ENCODE peak calls at places on chromosome 9, in eight cellular contexts. One of them, this sample, is unnamed.
A peak's percentile ranks its signal among the peaks of the same experiment; 100 is the strongest.

GRCh38 chr9:129828969-129829368 is 5.0 kb upstream of the TOR1A start:
- DNase-seq in suprapubic skin: no peak
- DNase-seq in K562: no peak
- DNase-seq in transverse colon: no peak
- DNase-seq in H1: no peak
- DNase-seq in SK-N-SH: no peak
- DNase-seq in tibial nerve: no peak
- DNase-seq in A549: no peak
- DNase-seq in this sample: no peak

GRCh38 chr9:14846871-14847311 is 63.3 kb downstream of the FREM1 start:
- DNase-seq in suprapubic skin: no peak
- DNase-seq in K562: peak; percentile 58
- DNase-seq in transverse colon: peak; percentile 56
- DNase-seq in H1: peak; percentile 93
- DNase-seq in SK-N-SH: peak; percentile 75
- DNase-seq in tibial nerve: peak; percentile 20
- DNase-seq in A549: peak; percentile 44
- DNase-seq in this sample: no peak

GRCh38 chr9:110125207-110125751 is 82.7 kb downstream of the C9orf152 start:
- DNase-seq in suprapubic skin: peak; percentile 75
- DNase-seq in K562: no peak
- DNase-seq in transverse colon: peak; percentile 93
- DNase-seq in H1: peak; percentile 69
- DNase-seq in SK-N-SH: no peak
- DNase-seq in tibial nerve: peak; percentile 79
- DNase-seq in A549: peak; percentile 94
- DNase-seq in this sample: peak; percentile 97

GRCh38 chr9:30289435-30289834 is 2095.0 kb upstream of the ACO1 start:
- DNase-seq in suprapubic skin: no peak
- DNase-seq in K562: no peak
- DNase-seq in transverse colon: no peak
- DNase-seq in H1: no peak
- DNase-seq in SK-N-SH: no peak
- DNase-seq in tibial nerve: no peak
- DNase-seq in A549: no peak
- DNase-seq in this sample: no peak

GRCh38 chr9:16092627-16093091 is 539.8 kb downstream of the CCDC171 start:
- DNase-seq in suprapubic skin: no peak
- DNase-seq in K562: no peak
- DNase-seq in transverse colon: no peak
- DNase-seq in H1: no peak
- DNase-seq in SK-N-SH: no peak
- DNase-seq in tibial nerve: peak; percentile 37
- DNase-seq in A549: no peak
- DNase-seq in this sample: peak; percentile 79

GRCh38 chr9:110213413-110214044 is 5.6 kb upstream of the C9orf152 start:
- DNase-seq in suprapubic skin: no peak
- DNase-seq in K562: no peak
- DNase-seq in transverse colon: no peak
- DNase-seq in H1: no peak
- DNase-seq in SK-N-SH: no peak
- DNase-seq in tibial nerve: no peak
- DNase-seq in A549: no peak
- DNase-seq in this sample: no peak

GRCh38 chr9:35470894-35471293 is 19.0 kb upstream of the RUSC2 start:
- DNase-seq in suprapubic skin: no peak
- DNase-seq in K562: no peak
- DNase-seq in transverse colon: no peak
- DNase-seq in H1: no peak
- DNase-seq in SK-N-SH: no peak
- DNase-seq in tibial nerve: peak; percentile 52
- DNase-seq in A549: peak; percentile 75
- DNase-seq in this sample: no peak

GRCh38 chr9:95078516-95078915 is 239.0 kb downstream of the FANCC start:
- DNase-seq in suprapubic skin: peak; percentile 53
- DNase-seq in K562: no peak
- DNase-seq in transverse colon: no peak
- DNase-seq in H1: no peak
- DNase-seq in SK-N-SH: no peak
- DNase-seq in tibial nerve: no peak
- DNase-seq in A549: no peak
- DNase-seq in this sample: no peak

GRCh38 chr9:92501671-92502393 is 19.5 kb upstream of the ASPN start:
- DNase-seq in suprapubic skin: no peak
- DNase-seq in K562: peak; percentile 41
- DNase-seq in transverse colon: peak; percentile 26
- DNase-seq in H1: no peak
- DNase-seq in SK-N-SH: peak; percentile 37
- DNase-seq in tibial nerve: no peak
- DNase-seq in A549: peak; percentile 65
- DNase-seq in this sample: no peak

GRCh38 chr9:100352201-100352726 is 478 bp downstream of the TEX10 start:
- DNase-seq in suprapubic skin: peak; percentile 65
- DNase-seq in K562: peak; percentile 72
- DNase-seq in transverse colon: peak; percentile 24
- DNase-seq in H1: no peak
- DNase-seq in SK-N-SH: no peak
- DNase-seq in tibial nerve: peak; percentile 15
- DNase-seq in A549: no peak
- DNase-seq in this sample: no peak
- TF ChIP-seq EP300 in suprapubic skin: no peak
- TF ChIP-seq EP300 in K562: no peak
- TF ChIP-seq EP300 in transverse colon: no peak
- TF ChIP-seq EP300 in H1: no peak
- TF ChIP-seq EP300 in SK-N-SH: no peak
- TF ChIP-seq EP300 in tibial nerve: no peak
- TF ChIP-seq EP300 in A549: no peak
- TF ChIP-seq EP300 in this sample: no peak

DNA sequence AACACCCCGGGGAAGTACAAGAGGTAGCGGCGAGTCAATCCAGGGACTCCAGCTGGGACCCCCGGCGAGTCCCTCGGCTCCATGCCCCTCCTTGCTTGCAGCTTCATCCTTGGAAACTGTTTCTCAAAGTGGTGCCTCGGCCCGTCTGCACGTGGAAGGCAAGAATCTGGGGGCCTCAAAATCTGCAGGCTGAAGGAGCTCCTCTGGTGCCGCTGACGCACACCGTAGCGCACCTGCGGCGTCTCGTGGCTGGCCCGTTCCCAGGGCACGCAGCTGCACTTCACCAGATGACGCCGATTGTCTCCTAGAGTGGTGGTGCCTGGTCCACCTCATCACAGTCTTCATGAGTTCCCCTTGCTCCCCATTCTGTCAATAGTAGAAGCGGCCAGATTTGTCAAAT is 38.5 kb downstream of the GTF3C4 start:
- DNase-seq in suprapubic skin: no peak
- DNase-seq in K562: no peak
- DNase-seq in transverse colon: no peak
- DNase-seq in H1: no peak
- DNase-seq in SK-N-SH: no peak
- DNase-seq in tibial nerve: no peak
- DNase-seq in A549: no peak
- DNase-seq in this sample: no peak
- H3K4me1 ChIP-seq in suprapubic skin: no peaks in the 10 kb centered on the region
- H3K4me1 ChIP-seq in K562: no peaks in the 10 kb centered on the region
- H3K4me1 ChIP-seq in transverse colon: no peaks in the 10 kb centered on the region
- H3K4me1 ChIP-seq in H1: no peaks in the 10 kb centered on the region
- H3K4me1 ChIP-seq in SK-N-SH: no peaks in the 10 kb centered on the region
- H3K4me1 ChIP-seq in tibial nerve: no peaks in the 10 kb centered on the region
- H3K4me1 ChIP-seq in A549: no peaks in the 10 kb centered on the region
- H3K4me1 ChIP-seq in this sample: no peaks in the 10 kb centered on the region

GRCh38 chr9:107946364-107947137 is 457.0 kb upstream of the KLF4 start:
- DNase-seq in suprapubic skin: no peak
- DNase-seq in K562: no peak
- DNase-seq in transverse colon: no peak
- DNase-seq in H1: no peak
- DNase-seq in SK-N-SH: no peak
- DNase-seq in tibial nerve: no peak
- DNase-seq in A549: peak; percentile 3
- DNase-seq in this sample: no peak
- TF ChIP-seq EP300 in suprapubic skin: no peak
- TF ChIP-seq EP300 in K562: no peak
- TF ChIP-seq EP300 in transverse colon: no peak
- TF ChIP-seq EP300 in H1: no peak
- TF ChIP-seq EP300 in SK-N-SH: no peak
- TF ChIP-seq EP300 in tibial nerve: no peak
- TF ChIP-seq EP300 in A549: no peak
- TF ChIP-seq EP300 in this sample: no peak

DNA sequence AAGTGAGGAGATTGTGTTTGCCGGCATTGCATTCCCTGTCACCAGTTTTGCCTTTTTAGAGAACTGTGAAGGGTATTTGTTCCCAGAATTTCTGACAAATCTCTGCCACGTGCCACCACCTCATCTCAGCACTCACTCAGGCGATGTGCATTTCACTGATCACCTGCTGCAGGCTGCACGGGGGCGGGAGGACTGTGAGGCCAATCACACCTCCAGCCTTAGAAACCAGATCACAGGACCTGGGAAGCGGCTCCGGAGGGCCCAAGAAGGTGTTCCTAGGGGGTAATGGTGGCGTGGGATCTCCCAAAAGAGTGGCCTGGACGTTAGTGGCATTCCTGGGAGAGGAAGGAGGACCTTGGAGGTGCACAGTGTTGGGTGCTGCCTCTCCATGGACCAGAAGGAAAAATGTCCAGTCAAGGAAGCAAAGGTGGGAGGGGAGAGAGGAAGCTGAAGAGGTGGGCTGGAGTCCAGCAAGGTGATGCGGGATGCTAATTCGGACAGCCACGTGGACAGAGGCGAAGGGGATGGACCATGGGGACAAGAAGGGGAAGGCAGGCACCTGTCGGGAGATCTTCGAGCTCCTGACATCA is 63.6 kb upstream of the OLFM1 start:
- DNase-seq in suprapubic skin: no peak
- DNase-seq in K562: no peak
- DNase-seq in transverse colon: no peak
- DNase-seq in H1: no peak
- DNase-seq in SK-N-SH: no peak
- DNase-seq in tibial nerve: no peak
- DNase-seq in A549: no peak
- DNase-seq in this sample: no peak
- H3K4me1 ChIP-seq in suprapubic skin: peaks cover 16% of the 10 kb centered on the region
- H3K4me1 ChIP-seq in K562: no peaks in the 10 kb centered on the region
- H3K4me1 ChIP-seq in transverse colon: no peaks in the 10 kb centered on the region
- H3K4me1 ChIP-seq in H1: no peaks in the 10 kb centered on the region
- H3K4me1 ChIP-seq in SK-N-SH: peaks cover 14% of the 10 kb centered on the region
- H3K4me1 ChIP-seq in tibial nerve: no peaks in the 10 kb centered on the region
- H3K4me1 ChIP-seq in A549: no peaks in the 10 kb centered on the region
- H3K4me1 ChIP-seq in this sample: no peaks in the 10 kb centered on the region

DNA sequence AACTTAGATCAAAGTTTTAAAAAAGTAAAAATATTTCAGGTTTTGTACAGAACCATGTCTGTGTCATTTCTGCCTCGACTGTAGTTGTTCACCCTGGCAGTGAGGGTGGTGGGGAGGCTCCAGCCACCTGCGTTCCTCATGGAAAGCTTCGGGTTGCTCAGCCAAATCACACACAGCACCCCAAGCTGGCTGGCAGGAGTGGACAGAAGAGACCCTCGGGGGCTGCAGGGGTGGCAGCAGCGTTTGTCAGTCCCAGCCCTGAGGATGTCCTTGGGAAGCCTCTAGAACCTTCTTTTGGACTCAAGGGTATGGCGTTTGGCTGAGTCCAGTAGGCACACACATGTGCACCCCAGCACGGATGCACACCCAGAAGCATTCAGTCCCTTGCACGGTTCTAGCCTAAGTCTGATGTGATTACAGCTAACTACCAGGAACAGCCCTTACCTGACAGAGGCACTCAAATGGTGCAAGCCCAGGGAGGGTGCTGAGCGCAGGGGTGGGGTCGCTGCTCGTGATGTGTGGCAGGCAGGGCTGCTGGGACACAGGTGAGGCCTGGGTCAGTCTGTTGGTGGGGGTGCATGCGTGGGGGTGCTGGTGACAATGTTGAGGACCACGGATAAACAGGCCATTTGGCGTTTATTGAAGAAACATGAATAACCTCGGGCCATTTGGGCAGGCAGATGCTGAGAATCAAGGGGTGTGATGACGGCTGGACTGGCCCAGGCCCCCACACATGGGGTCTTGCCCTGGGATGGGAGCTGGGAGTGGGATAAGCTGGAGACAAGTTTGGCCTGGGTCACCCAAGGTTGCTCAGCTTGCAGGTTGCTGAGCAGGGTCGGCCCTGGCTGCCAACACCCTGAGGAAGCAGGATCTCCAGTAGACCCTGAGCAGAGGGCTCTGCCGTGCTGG is 103.4 kb downstream of the PHF2 start:
- DNase-seq in suprapubic skin: no peak
- DNase-seq in K562: no peak
- DNase-seq in transverse colon: no peak
- DNase-seq in H1: peak; percentile 45
- DNase-seq in SK-N-SH: peak; percentile 27
- DNase-seq in tibial nerve: peak; percentile 4
- DNase-seq in A549: no peak
- DNase-seq in this sample: peak; percentile 90
- TF ChIP-seq EP300 in suprapubic skin: no peak
- TF ChIP-seq EP300 in K562: no peak
- TF ChIP-seq EP300 in transverse colon: no peak
- TF ChIP-seq EP300 in H1: no peak
- TF ChIP-seq EP300 in SK-N-SH: no peak
- TF ChIP-seq EP300 in tibial nerve: no peak
- TF ChIP-seq EP300 in A549: no peak
- TF ChIP-seq EP300 in this sample: no peak

GRCh38 chr9:123927625-123928308 is 2.2 kb downstream of the DENND1A start:
- DNase-seq in suprapubic skin: no peak
- DNase-seq in K562: no peak
- DNase-seq in transverse colon: peak; percentile 33
- DNase-seq in H1: no peak
- DNase-seq in SK-N-SH: no peak
- DNase-seq in tibial nerve: no peak
- DNase-seq in A549: no peak
- DNase-seq in this sample: peak; percentile 70
- H3K4me1 ChIP-seq in suprapubic skin: peaks cover 22% of the 10 kb centered on the region
- H3K4me1 ChIP-seq in K562: peaks cover 23% of the 10 kb centered on the region
- H3K4me1 ChIP-seq in transverse colon: peaks cover 25% of the 10 kb centered on the region
- H3K4me1 ChIP-seq in H1: peaks cover 25% of the 10 kb centered on the region
- H3K4me1 ChIP-seq in SK-N-SH: peaks cover 20% of the 10 kb centered on the region
- H3K4me1 ChIP-seq in tibial nerve: peaks cover 31% of the 10 kb centered on the region
- H3K4me1 ChIP-seq in A549: peaks cover 67% of the 10 kb centered on the region
- H3K4me1 ChIP-seq in this sample: peaks cover 15% of the 10 kb centered on the region

This sample was measured in esophagus muscularis mucosa.